ENCODE peak calls at places on chromosomes 5 and 9, in nine cellular contexts. I, W, Q, G, A, O, C, Z and U are unnamed samples. For H3K9me3, the result is how much of the 10 kb centered on the place peaks cover.

GRCh38 chr5:175460126-175460525 is 16.1 kb upstream of the DRD1 start:
- DNase-seq in I (no peak), W (no peak), Q (no peak), G (no peak), A (no peak), O (no peak), C (no peak), Z (no peak), U (no peak)

GRCh38 chr5:84634256-84634655 is 249.6 kb upstream of the EDIL3 start:
- DNase-seq in I (no peak), W (no peak), Q (no peak), G (no peak), A (no peak), O (no peak), C (no peak), Z (no peak), U (no peak)

GRCh38 chr5:133397986-133398645 is 214.2 kb downstream of the FSTL4 start:
- DNase-seq in I (no peak), W (no peak), Q (no peak), G (no peak), A (no peak), O (no peak), C (no peak), Z (no peak), U (no peak)

GRCh38 chr5:163079618-163080017 is 357.8 kb upstream of the CCNG1 start:
- DNase-seq in I (no peak), W (no peak), Q (no peak), G (no peak), A (no peak), O (no peak), C (no peak), Z (no peak), U (no peak)

GRCh38 chr9:76290555-76290954 is 103.7 kb downstream of the RFK start:
- DNase-seq in I (no peak), W (no peak), Q (no peak), G (no peak), A (no peak), O (no peak), C (no peak), Z (peak), U (no peak)

GRCh38 chr9:1880038-1880565 is 135.0 kb upstream of the SMARCA2 start:
- DNase-seq in I (no peak), W (peak), Q (no peak), G (no peak), A (no peak), O (no peak), C (no peak), Z (no peak), U (no peak)

GRCh38 chr5:54539001-54539400 is 21.4 kb downstream of the SNX18 start:
- DNase-seq in I (no peak), W (no peak), Q (no peak), G (no peak), A (no peak), O (no peak), C (no peak), Z (no peak), U (no peak)

GRCh38 chr5:140083120-140083519 is 30.8 kb upstream of the PURA start:
- DNase-seq in I (no peak), W (no peak), Q (no peak), G (no peak), A (no peak), O (no peak), C (no peak), Z (no peak), U (no peak)

GRCh38 chr5:160159991-160160826 is 41.0 kb upstream of the PWWP2A start:
- DNase-seq in I (no peak), W (peak), Q (no peak), G (no peak), A (no peak), O (peak), C (no peak), Z (no peak), U (no peak)

GRCh38 chr9:37220971-37221370 is 100.6 kb downstream of the ZCCHC7 start:
- DNase-seq in I (no peak), W (no peak), Q (no peak), G (no peak), A (no peak), O (no peak), C (no peak), Z (no peak), U (no peak)

GRCh38 chr5:158051036-158051435 is 192.1 kb upstream of the CLINT1 start:
- DNase-seq in I (no peak), W (no peak), Q (no peak), G (no peak), A (no peak), O (no peak), C (no peak), Z (no peak), U (no peak)

GRCh38 chr5:57383093-57383861 is 99.3 kb downstream of the ACTBL2 start:
- DNase-seq in I (peak), W (no peak), Q (peak), G (no peak), A (no peak), O (no peak), C (no peak), Z (peak), U (no peak)

GRCh38 chr5:72110401-72111013 is 3.2 kb downstream of the MAP1B start:
- DNase-seq in I (no peak), W (no peak), Q (no peak), G (no peak), A (no peak), O (no peak), C (no peak), Z (no peak), U (no peak)

GRCh38 chr5:127565586-127566270 is 48.3 kb downstream of the PRRC1 start:
- DNase-seq in I (no peak), W (no peak), Q (no peak), G (no peak), A (no peak), O (no peak), C (no peak), Z (no peak), U (no peak)

GRCh38 chr5:110219769-110220168 is 506.7 kb downstream of the TMEM232 start:
- DNase-seq in I (no peak), W (no peak), Q (no peak), G (no peak), A (no peak), O (no peak), C (no peak), Z (no peak), U (no peak)

GRCh38 chr5:90153031-90153430 is 256.5 kb downstream of the CETN3 start:
- DNase-seq in I (peak), W (no peak), Q (no peak), G (no peak), A (no peak), O (no peak), C (no peak), Z (no peak), U (no peak)

GRCh38 chr5:127011151-127011550 is 19.2 kb downstream of the MARCHF3 start:
- DNase-seq in I (no peak), W (no peak), Q (no peak), G (no peak), A (no peak), O (no peak), C (no peak), Z (no peak), U (no peak)

GRCh38 chr9:121478816-121479676 is 20.6 kb downstream of the GGTA1 start:
- DNase-seq in I (peak), W (no peak), Q (no peak), G (no peak), A (no peak), O (no peak), C (no peak), Z (no peak), U (no peak)

GRCh38 chr9:34086889-34087288 is 38.2 kb upstream of the UBAP2 start:
- DNase-seq in I (no peak), W (no peak), Q (no peak), G (no peak), A (no peak), O (no peak), C (no peak), Z (no peak), U (no peak)

GRCh38 chr9:28032178-28032532 is 458.9 kb upstream of the C9orf72 start:
- DNase-seq in I (no peak), W (no peak), Q (no peak), G (no peak), A (no peak), O (no peak), C (no peak), Z (no peak), U (no peak)

GRCh38 chr5:9015250-9015936 is 530.5 kb downstream of the SEMA5A start:
- DNase-seq in I (no peak), W (no peak), Q (no peak), G (no peak), A (no peak), O (no peak), C (no peak), Z (no peak), U (no peak)

GRCh38 chr5:76607353-76607871 is 15.8 kb downstream of the F2RL2 start:
- DNase-seq in I (no peak), W (no peak), Q (no peak), G (no peak), A (no peak), O (no peak), C (no peak), Z (no peak), U (no peak)

GRCh38 chr9:134063876-134064450 is 3.9 kb downstream of the BRD3 start:
- DNase-seq in I (no peak), W (no peak), Q (no peak), G (no peak), A (no peak), O (peak), C (no peak), Z (no peak), U (no peak)

GRCh38 chr5:34040411-34040810 is 2.6 kb downstream of the C1QTNF3 start:
- DNase-seq in I (no peak), W (no peak), Q (no peak), G (no peak), A (no peak), O (no peak), C (no peak), Z (no peak), U (no peak)

GRCh38 chr5:126863402-126863801 is 86.5 kb downstream of the LMNB1 start:
- DNase-seq in I (no peak), W (no peak), Q (no peak), G (no peak), A (no peak), O (no peak), C (no peak), Z (no peak), U (no peak)

GRCh38 chr5:168011096-168011495 is 280.3 kb upstream of the WWC1 start:
- DNase-seq in I (no peak), W (no peak), Q (no peak), G (no peak), A (no peak), O (no peak), C (no peak), Z (no peak), U (no peak)

GRCh38 chr9:1771094-1771493 is 244.1 kb upstream of the SMARCA2 start:
- DNase-seq in I (no peak), W (no peak), Q (no peak), G (no peak), A (no peak), O (no peak), C (no peak), Z (no peak), U (no peak)

GRCh38 chr5:177249761-177250537 is 53.6 kb downstream of the RAB24 start:
- DNase-seq in I (no peak), W (no peak), Q (no peak), G (no peak), A (no peak), O (no peak), C (no peak), Z (peak), U (no peak)

GRCh38 chr9:135711411-135711810 is 9.4 kb downstream of the KCNT1 start:
- DNase-seq in I (no peak), W (no peak), Q (no peak), G (no peak), A (no peak), O (no peak), C (no peak), Z (no peak), U (no peak)

GRCh38 chr9:137373611-137373980 is 49.4 kb downstream of the EXD3 start:
- DNase-seq in I (no peak), W (no peak), Q (no peak), G (no peak), A (peak), O (no peak), C (peak), Z (no peak), U (no peak)

GRCh38 chr9:28487561-28487960 is 914.3 kb upstream of the C9orf72 start:
- DNase-seq in I (no peak), W (no peak), Q (no peak), G (no peak), A (no peak), O (no peak), C (no peak), Z (no peak), U (no peak)

GRCh38 chr5:80249876-80250275 is 6.0 kb downstream of the SERINC5 start:
- DNase-seq in I (no peak), W (no peak), Q (no peak), G (no peak), A (no peak), O (no peak), C (no peak), Z (no peak), U (no peak)

GRCh38 chr9:113219972-113220371 is 1.1 kb downstream of the FKBP15 start:
- DNase-seq in I (no peak), W (peak), Q (no peak), G (no peak), A (no peak), O (no peak), C (no peak), Z (no peak), U (no peak)
- H3K27ac ChIP-seq in I (no peak), W (peak), Q (no peak), G (no peak), A (peak), O (peak), C (peak), Z (peak), U (no peak)

DNA sequence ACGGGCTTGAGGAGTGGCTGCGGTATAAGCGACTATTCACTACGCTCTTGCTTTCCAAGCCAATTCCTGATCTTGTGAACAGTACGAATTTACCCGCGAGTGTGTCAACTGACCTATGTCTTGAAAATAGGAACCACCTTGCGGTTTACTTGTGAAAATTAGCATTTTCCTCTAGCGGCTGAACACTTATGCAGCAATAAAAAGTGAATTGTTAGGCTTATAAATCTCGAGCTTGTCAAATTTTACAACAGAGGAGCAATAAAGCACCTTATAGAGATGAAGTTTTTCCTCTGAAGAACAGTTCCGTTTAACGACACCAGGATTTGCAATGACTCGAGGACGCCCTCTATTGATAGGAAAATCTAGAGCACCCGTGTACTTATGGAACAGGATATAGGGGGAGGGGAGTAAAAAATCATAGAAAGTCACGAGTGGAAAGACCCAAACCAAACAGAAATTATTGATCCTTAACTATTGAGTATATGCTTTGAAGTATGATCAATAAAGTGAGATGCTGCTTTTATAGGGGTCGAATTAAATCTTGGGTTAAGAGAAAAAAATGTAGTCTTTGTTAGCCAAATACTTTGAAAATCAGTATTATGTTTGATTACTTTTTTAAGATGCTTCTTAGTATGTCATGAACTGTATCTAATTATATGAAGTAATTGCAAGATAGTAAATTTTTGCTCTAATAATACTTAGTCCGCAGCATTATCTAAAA is 1.9 kb upstream of the RGMB start:
- DNase-seq in I (peak), W (peak), Q (peak), G (peak), A (peak), O (peak), C (peak), Z (peak), U (peak)
- TF ChIP-seq POLR2AphosphoS5 in I (no peak), W (no peak), Q (no peak), G (no peak), A (no peak), O (peak), C (no peak), Z (no peak), U (peak)

GRCh38 chr5:178757410-178757809 is 27.0 kb upstream of the ZNF354A start:
- DNase-seq in I (no peak), W (no peak), Q (no peak), G (no peak), A (no peak), O (no peak), C (no peak), Z (no peak), U (no peak)

GRCh38 chr5:178762960-178763359 is 32.5 kb upstream of the ZNF354A start:
- DNase-seq in I (no peak), W (no peak), Q (no peak), G (no peak), A (no peak), O (peak), C (no peak), Z (no peak), U (no peak)

GRCh38 chr5:178765753-178766300 is 35.4 kb upstream of the ZNF354A start:
- DNase-seq in I (no peak), W (no peak), Q (no peak), G (no peak), A (no peak), O (peak), C (no peak), Z (no peak), U (no peak)

GRCh38 chr5:178766936-178767912 is 36.8 kb upstream of the ZNF354A start:
- DNase-seq in I (no peak), W (no peak), Q (no peak), G (no peak), A (no peak), O (peak), C (no peak), Z (no peak), U (no peak)

GRCh38 chr5:178762391-178762790 is 31.9 kb upstream of the ZNF354A start:
- DNase-seq in I (no peak), W (no peak), Q (no peak), G (peak), A (no peak), O (no peak), C (no peak), Z (no peak), U (no peak)
- H3K9me3 ChIP-seq in I (under half), W (under half), Q (under half), G (under half), A (under half), O (under half), C (under half), Z (under half), U (under half)

GRCh38 chr9:96163712-96164111 is 138.3 kb downstream of the HSD17B3 start:
- DNase-seq in I (no peak), W (no peak), Q (no peak), G (no peak), A (no peak), O (no peak), C (no peak), Z (no peak), U (no peak)

GRCh38 chr9:96163141-96163540 is 138.8 kb downstream of the HSD17B3 start:
- DNase-seq in I (no peak), W (no peak), Q (no peak), G (no peak), A (no peak), O (no peak), C (no peak), Z (no peak), U (no peak)

GRCh38 chr9:96161819-96162218 is 140.2 kb downstream of the HSD17B3 start:
- DNase-seq in I (no peak), W (no peak), Q (no peak), G (no peak), A (no peak), O (no peak), C (no peak), Z (no peak), U (no peak)

GRCh38 chr9:96166981-96167380 is 135.0 kb downstream of the HSD17B3 start:
- DNase-seq in I (no peak), W (no peak), Q (no peak), G (no peak), A (no peak), O (no peak), C (no peak), Z (no peak), U (no peak)

GRCh38 chr9:96164268-96164683 is 137.7 kb downstream of the HSD17B3 start:
- DNase-seq in I (no peak), W (no peak), Q (no peak), G (no peak), A (no peak), O (no peak), C (no peak), Z (no peak), U (no peak)
- H3K27ac ChIP-seq in I (no peak), W (no peak), Q (no peak), G (no peak), A (no peak), O (no peak), C (no peak), Z (no peak), U (no peak)

DNA sequence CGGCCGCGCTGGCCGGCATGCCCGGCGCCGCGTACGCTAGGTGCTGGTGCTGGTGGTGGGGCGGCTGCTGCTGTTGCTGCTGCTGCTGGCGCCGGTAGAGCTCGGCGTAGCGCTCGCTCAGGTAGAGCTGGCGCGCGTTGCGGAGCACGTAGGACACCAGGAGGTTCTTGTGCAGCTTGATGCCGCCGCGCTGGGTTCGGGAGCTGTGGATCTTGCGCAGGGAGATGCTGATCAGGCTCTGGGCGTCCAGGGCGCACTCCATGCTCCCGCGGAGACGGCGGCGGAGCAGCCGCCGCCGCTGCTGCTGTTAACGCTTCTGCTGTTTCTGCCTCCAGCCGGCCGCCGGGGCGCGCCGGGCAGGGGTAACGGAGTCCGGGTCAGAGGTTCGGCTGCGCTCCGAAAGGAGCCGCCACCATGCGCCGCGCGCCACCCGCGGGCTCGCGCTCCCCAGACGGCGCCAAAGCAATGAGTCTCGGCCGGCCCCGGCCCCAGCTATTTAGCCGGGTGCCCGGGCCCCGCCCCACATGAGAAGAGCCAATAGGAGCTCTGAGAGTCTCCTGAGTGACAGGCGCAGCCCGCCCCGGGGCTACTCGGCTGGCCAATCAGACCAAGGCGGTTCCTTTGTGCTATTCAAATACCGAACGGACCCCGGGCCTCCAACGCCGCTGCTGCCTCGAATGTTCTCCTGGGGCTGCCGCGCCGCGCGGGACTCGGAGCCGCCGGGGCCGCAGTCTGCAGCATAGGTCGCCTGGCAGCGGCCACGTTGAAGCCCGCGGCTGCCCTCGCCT is at the start of gene IER5L:
- DNase-seq in I (peak), W (no peak), Q (peak), G (peak), A (peak), O (peak), C (peak), Z (peak), U (peak)
- TF ChIP-seq POLR2AphosphoS5 in I (peak), W (peak), Q (peak), G (peak), A (peak), O (peak), C (peak), Z (peak), U (peak)

GRCh38 chr5:179411161-179411841 is 66.0 kb upstream of the ADAMTS2 start:
- DNase-seq in I (no peak), W (no peak), Q (no peak), G (no peak), A (no peak), O (no peak), C (no peak), Z (no peak), U (no peak)
- H3K9me3 ChIP-seq in I (under half), W (under half), Q (under half), G (under half), A (under half), O (under half), C (under half), Z (under half), U (under half)